ENCODE peak calls at places on chromosomes 7 and 10, in four cellular contexts. U is IMR-90, H is H1, X is H9. M is an unnamed sample.

GRCh38 chr10:81662837-81663236 is 212.2 kb upstream of the NRG3 start:
- DNase-seq in U (no peak), X (no peak), H (no peak), M (no peak)

GRCh38 chr7:130275826-130276291 is 9.2 kb downstream of the CPA2 start:
- DNase-seq in U (no peak), X (no peak), H (no peak), M (no peak)

GRCh38 chr10:128092454-128092853 is 33.8 kb downstream of the MKI67 start:
- DNase-seq in H (no peak), U (peak; percentile 30), X (no peak), M (no peak)

GRCh38 chr10:103203466-103203865 is 10.4 kb upstream of the NT5C2 start:
- DNase-seq in X (no peak), H (no peak), U (no peak), M (peak; percentile 51)

GRCh38 chr10:116270691-116271592 is 2.1 kb downstream of the GFRA1 start:
- DNase-seq in U (peak; percentile 4), H (no peak), X (peak; percentile 53), M (no peak)

GRCh38 chr7:139680676-139681462 is 96.9 kb downstream of the HIPK2 start:
- DNase-seq in X (no peak), H (no peak), U (peak; percentile 99), M (peak; percentile 26)

GRCh38 chr10:3592424-3592823 is 192.6 kb downstream of the KLF6 start:
- DNase-seq in H (no peak), X (no peak), U (no peak), M (no peak)

GRCh38 chr7:25849361-25850184 is 302.4 kb upstream of the NFE2L3 start:
- DNase-seq in H (no peak), U (peak; percentile 91), X (no peak), M (peak; percentile 83)

GRCh38 chr10:116067825-116068224 is 205.2 kb downstream of the GFRA1 start:
- DNase-seq in X (no peak), U (no peak), H (no peak), M (no peak)

GRCh38 chr10:34121125-34121973 is 693.7 kb downstream of the PARD3 start:
- DNase-seq in U (no peak), H (no peak), X (no peak), M (no peak)

GRCh38 chr7:138097064-138097741 is 20.9 kb downstream of the AKR1D1 start:
- DNase-seq in U (no peak), H (no peak), X (no peak), M (no peak)

GRCh38 chr10:51425431-51425830 is 274.0 kb downstream of the CSTF2T start:
- DNase-seq in H (no peak), X (no peak), U (no peak), M (no peak)

GRCh38 chr7:26646666-26647065 is 217.7 kb downstream of the SKAP2 start:
- DNase-seq in X (no peak), U (peak; percentile 6), H (no peak), M (peak; percentile 30)

GRCh38 chr7:93921607-93922446 is at the start of gene GNG11:
- DNase-seq in U (peak; percentile 66), H (peak; percentile 10), X (peak; percentile 52), M (peak; percentile 28)

GRCh38 chr10:97773096-97773495 is 1.3 kb upstream of the SFRP5 start:
- DNase-seq in X (no peak), H (no peak), U (no peak), M (no peak)

GRCh38 chr7:94060772-94061171 is 56.6 kb upstream of the BET1 start:
- DNase-seq in U (peak; percentile 82), X (no peak), H (no peak), M (no peak)

GRCh38 chr7:75536491-75536890 is 44.4 kb downstream of the SPDYE5 start:
- DNase-seq in U (no peak), H (no peak), X (no peak), M (no peak)

GRCh38 chr10:129765664-129766550 is 198.2 kb downstream of the EBF3 start:
- DNase-seq in U (no peak), H (no peak), X (peak; percentile 19), M (no peak)

GRCh38 chr10:61882621-61883375 is 18.7 kb upstream of the ARID5B start:
- DNase-seq in U (peak; percentile 58), X (no peak), H (no peak), M (no peak)

GRCh38 chr10:34348917-34349509 is 466.1 kb downstream of the PARD3 start:
- DNase-seq in U (no peak), H (no peak), X (no peak), M (no peak)

GRCh38 chr7:86469680-86470295 is 173.9 kb upstream of the GRM3 start:
- DNase-seq in X (peak; percentile 84), H (peak; percentile 67), U (peak; percentile 55), M (peak; percentile 89)

GRCh38 chr10:80164596-80164995 is 32.1 kb downstream of the PLAC9 start:
- DNase-seq in H (no peak), U (no peak), X (no peak), M (peak; percentile 75)

GRCh38 chr7:71429116-71429515 is 297.2 kb downstream of the GALNT17 start:
- DNase-seq in H (no peak), X (no peak), U (no peak), M (no peak)

DNA sequence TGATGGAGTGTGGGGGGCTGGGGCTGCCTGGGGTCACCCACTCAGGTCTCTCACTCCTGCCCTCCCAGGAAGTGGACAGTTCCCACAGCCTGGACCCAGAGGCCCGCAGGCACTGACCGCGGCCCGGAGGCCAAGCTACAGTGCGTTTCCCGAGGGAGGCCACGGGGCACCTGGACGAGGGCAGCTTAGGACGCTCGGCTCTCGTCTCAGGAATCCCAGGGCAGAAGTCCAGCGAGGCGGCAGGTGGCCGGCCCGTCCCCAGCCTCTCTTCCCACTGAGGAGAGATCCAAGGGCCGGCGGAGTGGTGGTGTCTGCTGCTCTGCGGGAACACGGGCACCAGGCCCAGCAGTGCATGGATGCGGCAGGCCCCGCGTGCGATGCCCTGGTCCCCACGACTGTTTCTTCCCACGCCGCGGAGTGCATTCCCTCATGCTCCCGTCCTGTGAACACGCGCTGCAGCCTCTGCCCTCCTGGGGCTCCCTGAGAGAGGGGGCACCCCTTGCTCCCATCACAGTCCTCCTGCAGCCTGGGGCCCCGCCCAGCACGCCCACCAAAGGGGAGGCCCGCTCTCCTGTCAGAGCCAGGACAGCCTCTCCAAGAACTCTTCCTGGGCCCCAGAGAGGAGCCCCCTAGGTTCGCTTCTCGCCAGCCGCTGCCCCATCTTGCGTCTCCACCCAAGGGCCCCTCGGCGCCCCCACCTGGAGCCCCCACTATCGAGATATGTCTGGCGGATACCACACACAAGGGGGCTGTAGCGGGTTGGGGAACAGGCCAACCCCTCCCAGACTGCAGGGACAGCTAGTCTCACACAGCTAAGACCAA is 24.3 kb upstream of the GPR146 start:
- DNase-seq in U (no peak), X (no peak), H (no peak), M (no peak)
- H3K79me1 ChIP-seq in U (peaks cover 67% of the 10 kb centered on the region), X (no peaks in the 10 kb centered on the region), H (peaks cover 8% of the 10 kb centered on the region), M (no peaks in the 10 kb centered on the region)

DNA sequence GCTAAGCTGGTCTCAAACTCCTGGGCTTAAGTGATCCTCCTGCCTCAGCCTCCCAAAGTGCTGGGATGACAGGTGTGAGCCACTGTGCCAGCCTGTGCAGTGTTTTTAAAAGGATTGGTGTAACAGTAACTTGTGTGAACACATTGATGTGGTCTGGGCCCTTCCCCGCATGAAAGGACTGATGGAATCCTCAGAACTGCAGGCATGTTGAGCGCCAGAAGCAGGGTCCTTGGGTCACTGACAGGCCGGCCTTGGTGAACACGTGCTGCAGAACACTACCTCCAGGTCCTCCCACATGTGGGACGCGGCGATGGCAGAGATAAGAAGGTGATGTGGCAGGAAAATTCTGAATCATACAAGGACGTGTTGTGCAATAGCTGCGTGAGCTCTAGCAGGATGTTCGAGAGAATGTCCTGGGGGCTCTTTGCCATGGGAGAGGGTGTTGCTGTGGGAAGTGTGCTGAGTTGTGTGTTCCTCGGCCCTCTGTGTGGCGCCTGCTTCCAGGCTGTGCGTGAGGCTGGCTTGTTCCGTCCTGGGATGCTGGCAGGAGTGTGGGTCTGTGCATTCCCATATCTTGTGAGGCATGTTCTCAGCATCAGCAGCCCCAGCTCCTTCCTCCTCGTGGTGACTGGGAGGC is 68.2 kb downstream of the DNAJB6 start:
- DNase-seq in H (no peak), U (peak; percentile 94), X (no peak), M (peak; percentile 100)
- H3K79me1 ChIP-seq in H (peaks cover 16% of the 10 kb centered on the region), U (peaks cover 78% of the 10 kb centered on the region), X (peaks cover 9% of the 10 kb centered on the region), M (no peaks in the 10 kb centered on the region)

DNA sequence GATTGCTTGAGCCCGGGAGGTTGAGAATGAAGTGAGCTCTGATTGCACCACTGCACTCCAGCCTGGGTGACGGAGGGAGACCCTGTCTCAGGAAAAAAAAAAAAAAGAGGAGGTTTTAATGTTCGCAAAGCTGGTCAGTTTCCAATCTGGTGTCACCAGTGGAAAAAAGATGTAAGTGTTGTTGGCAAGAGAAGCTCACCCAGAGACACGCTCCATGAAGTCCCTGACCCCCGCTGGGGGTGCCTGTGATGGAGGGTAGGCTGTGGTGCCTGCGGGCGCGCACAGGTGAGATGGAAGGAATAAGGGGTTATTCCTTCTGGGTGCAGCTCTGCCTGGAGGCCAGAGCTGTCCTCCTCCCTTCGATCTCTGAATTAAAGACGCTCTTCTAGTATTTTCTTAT is 122.7 kb downstream of the CUX1 start:
- DNase-seq in X (no peak), U (no peak), H (no peak), M (no peak)
- H3K79me1 ChIP-seq in X (no peaks in the 10 kb centered on the region), U (peaks cover 89% of the 10 kb centered on the region), H (peaks cover 19% of the 10 kb centered on the region), M (peaks cover 5% of the 10 kb centered on the region)

GRCh38 chr10:6174201-6174874 is 28.4 kb upstream of the PFKFB3 start:
- DNase-seq in U (no peak), X (no peak), H (no peak), M (no peak)
- H3K79me1 ChIP-seq in U (peaks cover 94% of the 10 kb centered on the region), X (no peaks in the 10 kb centered on the region), H (peaks cover 11% of the 10 kb centered on the region), M (no peaks in the 10 kb centered on the region)

GRCh38 chr7:369981-370621 is 80.1 kb downstream of the FOXL3 start:
- DNase-seq in X (no peak), H (no peak), U (no peak), M (peak; percentile 47)
- H3K79me1 ChIP-seq in X (no peaks in the 10 kb centered on the region), H (no peaks in the 10 kb centered on the region), U (no peaks in the 10 kb centered on the region), M (no peaks in the 10 kb centered on the region)

GRCh38 chr7:50664937-50665336 is 99.7 kb upstream of the DDC start:
- DNase-seq in H (no peak), U (no peak), X (no peak), M (no peak)
- H3K79me1 ChIP-seq in H (peaks cover 16% of the 10 kb centered on the region), U (peaks cover 32% of the 10 kb centered on the region), X (no peaks in the 10 kb centered on the region), M (no peaks in the 10 kb centered on the region)

DNA sequence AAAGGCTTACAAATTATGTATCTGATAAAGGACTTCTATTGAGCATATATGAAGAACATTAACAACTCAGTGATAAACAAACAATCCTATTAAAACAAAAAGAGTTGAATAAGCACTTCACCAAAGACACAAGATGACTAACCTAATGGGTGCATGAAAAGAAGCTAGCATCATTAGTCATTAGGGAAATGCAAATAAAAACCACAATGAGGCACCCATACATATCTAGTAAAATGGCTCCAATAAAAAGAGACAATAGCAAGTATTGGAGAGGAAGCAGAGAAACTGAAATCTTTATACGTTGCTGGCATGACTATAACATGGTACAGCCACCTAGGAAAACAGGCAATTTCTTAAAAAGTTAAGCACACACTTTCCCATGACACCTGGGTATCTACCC is 77.6 kb upstream of the ZMIZ1 start:
- DNase-seq in X (no peak), U (peak; percentile 46), H (no peak), M (no peak)
- H3K79me1 ChIP-seq in X (no peaks in the 10 kb centered on the region), U (no peaks in the 10 kb centered on the region), H (no peaks in the 10 kb centered on the region), M (no peaks in the 10 kb centered on the region)

GRCh38 chr7:135186261-135186540 is 15.7 kb upstream of the CYREN start:
- DNase-seq in X (no peak), U (no peak), H (no peak), M (no peak)
- H3K79me1 ChIP-seq in X (no peaks in the 10 kb centered on the region), U (no peaks in the 10 kb centered on the region), H (no peaks in the 10 kb centered on the region), M (no peaks in the 10 kb centered on the region)